ENCODE peak calls at places on chromosome 4, in nine cellular contexts. D, W, L, Z, G, S, A, B and Q are unnamed samples.

GRCh38 chr4:139537292-139537691 is 18.7 kb downstream of the SETD7 start:
- DNase-seq in W (no peak), B (no peak), Z (no peak), S (no peak), D (no peak), G (no peak), A (no peak), L (no peak), Q (no peak)

GRCh38 chr4:53688186-53688790 is 97.0 kb upstream of the LNX1 start:
- DNase-seq in A (no peak), B (peak; percentile 96), D (no peak), Z (no peak), L (peak; percentile 96), S (no peak), W (no peak), G (no peak), Q (no peak)

GRCh38 chr4:8192748-8193738 is 6.0 kb upstream of the SH3TC1 start:
- DNase-seq in G (no peak), W (no peak), A (peak; percentile 78), D (peak; percentile 45), S (no peak), B (peak; percentile 42), L (peak; percentile 17), Z (peak; percentile 46), Q (no peak)

GRCh38 chr4:8575457-8575856 is 4.7 kb upstream of the GPR78 start:
- DNase-seq in D (no peak), A (no peak), L (no peak), S (no peak), B (no peak), W (no peak), Z (no peak), G (no peak), Q (peak; percentile 47)

GRCh38 chr4:131584587-131584986 is 1564.5 kb upstream of the PCDH10 start:
- DNase-seq in A (no peak), G (no peak), S (no peak), Z (no peak), W (no peak), B (no peak), L (no peak), D (no peak), Q (no peak)

GRCh38 chr4:13860126-13860525 is 232.6 kb upstream of the BOD1L1 start:
- DNase-seq in Z (no peak), B (peak; percentile 2), A (no peak), D (no peak), W (no peak), G (no peak), L (no peak), S (no peak), Q (no peak)

GRCh38 chr4:68466751-68467150 is 19.5 kb downstream of the TMPRSS11E start:
- DNase-seq in W (no peak), D (no peak), L (no peak), S (no peak), G (no peak), Z (no peak), B (no peak), A (no peak), Q (no peak)

GRCh38 chr4:6183740-6184139 is 16.6 kb downstream of the JAKMIP1 start:
- DNase-seq in D (peak; percentile 33), G (no peak), W (no peak), L (no peak), S (no peak), A (no peak), B (no peak), Z (no peak), Q (no peak)

GRCh38 chr4:146648384-146648783 is 9.7 kb downstream of the POU4F2 start:
- DNase-seq in B (no peak), S (no peak), D (no peak), G (no peak), L (no peak), Z (peak; percentile 40), A (no peak), W (no peak), Q (no peak)

GRCh38 chr4:3462790-3463415 is at the start of gene DOK7:
- DNase-seq in S (no peak), W (no peak), Z (peak; percentile 56), A (no peak), G (no peak), L (no peak), B (peak; percentile 44), D (no peak), Q (no peak)

GRCh38 chr4:156638332-156638731 is 333.3 kb downstream of the PDGFC start:
- DNase-seq in B (peak; percentile 54), Z (no peak), S (no peak), L (no peak), D (no peak), W (no peak), A (no peak), G (no peak), Q (no peak)

GRCh38 chr4:143489116-143489515 is 24.4 kb upstream of the SMARCA5 start:
- DNase-seq in D (no peak), S (no peak), A (no peak), L (no peak), W (no peak), Z (no peak), B (no peak), G (no peak), Q (no peak)

GRCh38 chr4:31045724-31046318 is 325.7 kb downstream of the PCDH7 start:
- DNase-seq in W (no peak), G (no peak), Z (no peak), S (no peak), B (peak; percentile 18), L (no peak), A (no peak), D (no peak), Q (no peak)

GRCh38 chr4:148344382-148344781 is 97.8 kb downstream of the NR3C2 start:
- DNase-seq in G (no peak), S (no peak), Z (no peak), W (no peak), A (no peak), L (no peak), D (no peak), B (no peak), Q (peak; percentile 36)

GRCh38 chr4:176340871-176341685 is 21.3 kb downstream of the SPCS3 start:
- DNase-seq in G (no peak), D (peak; percentile 37), B (peak; percentile 83), Z (no peak), A (no peak), L (peak; percentile 66), W (no peak), S (no peak), Q (no peak)

GRCh38 chr4:159390648-159391047 is 287.8 kb downstream of the RAPGEF2 start:
- DNase-seq in W (no peak), D (no peak), A (peak; percentile 64), S (no peak), G (peak; percentile 56), L (peak; percentile 11), B (peak; percentile 89), Z (no peak), Q (no peak)

GRCh38 chr4:183636488-183636887 is 22.5 kb downstream of the RWDD4 start:
- DNase-seq in A (no peak), W (no peak), B (no peak), S (no peak), L (no peak), G (no peak), Z (no peak), D (no peak), Q (no peak)

GRCh38 chr4:186557061-186557460 is 1.7 kb upstream of the MTNR1A start:
- DNase-seq in D (no peak), S (no peak), B (no peak), G (no peak), A (no peak), Z (no peak), L (no peak), W (no peak), Q (no peak)

GRCh38 chr4:166257891-166258290 is 384.9 kb downstream of the TLL1 start:
- DNase-seq in B (no peak), A (no peak), L (no peak), S (no peak), Z (no peak), W (no peak), D (no peak), G (no peak), Q (no peak)

GRCh38 chr4:85979276-85979675 is 380.6 kb downstream of the MAPK10 start:
- DNase-seq in Z (no peak), B (no peak), S (no peak), D (no peak), A (no peak), L (no peak), G (no peak), W (no peak), Q (no peak)

GRCh38 chr4:177442623-177443155 is 452 bp upstream of the AGA start:
- DNase-seq in W (peak; percentile 22), S (no peak), G (no peak), D (peak; percentile 11), A (no peak), Z (no peak), B (peak; percentile 23), L (peak; percentile 48), Q (no peak)

GRCh38 chr4:81164623-81165416 is 50.2 kb downstream of the PRKG2 start:
- DNase-seq in A (no peak), D (no peak), Z (no peak), W (no peak), S (no peak), L (no peak), B (peak; percentile 7), G (peak; percentile 75), Q (no peak)

GRCh38 chr4:14254252-14254651 is 626.7 kb upstream of the BOD1L1 start:
- DNase-seq in B (peak; percentile 26), Z (peak; percentile 65), D (no peak), S (peak; percentile 35), G (no peak), W (no peak), L (peak; percentile 27), A (peak; percentile 43), Q (no peak)

GRCh38 chr4:88419874-88420273 is 37.0 kb upstream of the HERC5 start:
- DNase-seq in D (no peak), B (no peak), A (no peak), S (no peak), L (no peak), Z (no peak), G (no peak), W (no peak), Q (no peak)

GRCh38 chr4:167956676-167957075 is 135.7 kb upstream of the ANXA10 start:
- DNase-seq in B (peak; percentile 65), G (no peak), A (no peak), D (no peak), W (no peak), S (no peak), Z (no peak), L (no peak), Q (no peak)